ENCODE peak calls at places on chromosomes 1 and 21, in five cellular contexts. V, X, K, E and O are unnamed samples.

GRCh38 chr1:201119826-201120225 is 7.2 kb downstream of the ASCL5 start:
- DNase-seq in V (no peak), X (no peak), K (no peak), E (no peak), O (no peak)

GRCh38 chr21:36134820-36135390 is at the start of gene CBR3:
- DNase-seq in V (peak), X (no peak), K (peak), E (peak), O (peak)

GRCh38 chr1:193183019-193183643 is 3.3 kb downstream of the B3GALT2 start:
- DNase-seq in V (no peak), X (no peak), K (peak), E (peak), O (peak)

GRCh38 chr1:227453962-227454361 is 109.4 kb upstream of the ZNF678 start:
- DNase-seq in V (no peak), X (no peak), K (no peak), E (no peak), O (no peak)

GRCh38 chr1:112722601-112723510 is 7.7 kb upstream of the PPM1J start:
- DNase-seq in V (peak), X (no peak), K (no peak), E (peak), O (peak)

GRCh38 chr1:161119379-161120061 is 1.6 kb downstream of the NIT1 start:
- DNase-seq in V (peak), X (no peak), K (peak), E (no peak), O (peak)

GRCh38 chr1:70038025-70038424 is 167.4 kb downstream of the LRRC40 start:
- DNase-seq in V (no peak), X (peak), K (peak), E (no peak), O (peak)

GRCh38 chr1:9612162-9612845 is 23.6 kb downstream of the TMEM201 start:
- DNase-seq in V (no peak), X (no peak), K (no peak), E (no peak), O (no peak)

GRCh38 chr1:30879940-30880339 is 28.6 kb downstream of the SDC3 start:
- DNase-seq in V (no peak), X (no peak), K (no peak), E (no peak), O (peak)